ENCODE peak calls at places on chromosomes 1 and 21, in four cellular contexts. T is neural progenitor cell, G is AG10803, K is spleen. Y is an unnamed sample.

GRCh38 chr1:4467241-4467640 is 187.2 kb upstream of the AJAP1 start:
- DNase-seq in G (no peak), T (no peak), K (no peak), Y (no peak)

GRCh38 chr1:240385985-240386978 is 225.7 kb downstream of the GREM2 start:
- DNase-seq in K (no peak), T (no peak), G (peak; percentile 93), Y (no peak)

GRCh38 chr1:6811587-6811986 is 26.3 kb downstream of the CAMTA1 start:
- DNase-seq in T (no peak), G (no peak), K (no peak), Y (no peak)

GRCh38 chr1:201285846-201286245 is 2.5 kb downstream of the PKP1 start:
- DNase-seq in K (peak; percentile 8), T (no peak), G (no peak), Y (no peak)

GRCh38 chr1:9606458-9606857 is 17.7 kb downstream of the TMEM201 start:
- DNase-seq in G (no peak), K (no peak), T (no peak), Y (no peak)

GRCh38 chr1:89516055-89516454 is 8.6 kb upstream of the LRRC8B start:
- DNase-seq in T (no peak), G (peak; percentile 52), K (no peak), Y (no peak)

GRCh38 chr1:26084844-26085243 is 17.4 kb upstream of the TRIM63 start:
- DNase-seq in G (no peak), K (no peak), T (no peak), Y (no peak)

GRCh38 chr1:232328496-232329102 is 301.3 kb downstream of the SIPA1L2 start:
- DNase-seq in T (no peak), G (peak; percentile 27), K (no peak), Y (no peak)

GRCh38 chr1:53130878-53131589 is 11.4 kb downstream of the SLC1A7 start:
- DNase-seq in G (no peak), T (no peak), K (peak; percentile 21), Y (no peak)

GRCh38 chr1:67404212-67404620 is 26.0 kb downstream of the SERBP1 start:
- DNase-seq in G (peak; percentile 14), T (no peak), K (no peak), Y (no peak)

GRCh38 chr1:17121881-17122280 is 2.6 kb upstream of the PADI2 start:
- DNase-seq in G (no peak), K (peak; percentile 65), T (no peak), Y (no peak)

GRCh38 chr1:215083408-215083961 is 948 bp downstream of the KCNK2 start:
- DNase-seq in G (peak; percentile 71), T (peak; percentile 61), K (peak; percentile 58), Y (peak; percentile 59)

GRCh38 chr1:87330201-87330953 is 1.7 kb downstream of the LMO4 start:
- DNase-seq in K (peak; percentile 79), G (peak; percentile 24), T (peak; percentile 76), Y (peak; percentile 27)

GRCh38 chr1:230174041-230174440 is 107.0 kb downstream of the GALNT2 start:
- DNase-seq in K (no peak), T (no peak), G (no peak), Y (no peak)

GRCh38 chr1:47559944-47560695 is 122.3 kb downstream of the FOXD2 start:
- DNase-seq in T (no peak), K (no peak), G (no peak), Y (no peak)

GRCh38 chr1:16720403-16721223 is 19.7 kb upstream of the RNU1-4 start:
- DNase-seq in T (peak; percentile 1), G (no peak), K (peak; percentile 71), Y (no peak)

GRCh38 chr1:217138839-217139466 is 415.7 kb upstream of the ESRRG start:
- DNase-seq in G (no peak), K (no peak), T (peak; percentile 10), Y (peak; percentile 8)

GRCh38 chr1:244319283-244320132 is 132.2 kb downstream of the ADSS2 start:
- DNase-seq in T (no peak), K (no peak), G (peak; percentile 90), Y (no peak)

GRCh38 chr1:156677616-156678596 is 699 bp upstream of the NES start:
- DNase-seq in G (peak; percentile 81), T (peak; percentile 90), K (no peak), Y (peak; percentile 70)

GRCh38 chr21:45265721-45266517 is 21.8 kb downstream of the POFUT2 start:
- DNase-seq in T (no peak), G (no peak), K (peak; percentile 76), Y (no peak)

GRCh38 chr1:236394905-236395779 is 1.1 kb downstream of the EDARADD start:
- DNase-seq in K (peak; percentile 84), G (peak; percentile 11), T (peak; percentile 71), Y (peak; percentile 67)

GRCh38 chr1:47679301-47679751 is 241.5 kb downstream of the FOXD2 start:
- DNase-seq in K (no peak), G (no peak), T (no peak), Y (no peak)

GRCh38 chr21:17576080-17576835 is 36.4 kb downstream of the BTG3 start:
- DNase-seq in K (no peak), T (no peak), G (no peak), Y (no peak)

GRCh38 chr21:45542667-45543370 is 579 bp upstream of the SLC19A1 start:
- DNase-seq in G (no peak), K (peak; percentile 91), T (no peak), Y (no peak)

GRCh38 chr1:209387969-209388329 is 195.6 kb upstream of the CAMK1G start:
- DNase-seq in G (peak; percentile 66), K (no peak), T (no peak), Y (no peak)

GRCh38 chr1:45014403-45015028 is 2.5 kb downstream of the UROD start:
- DNase-seq in T (peak; percentile 88), G (peak; percentile 85), K (peak; percentile 88), Y (peak; percentile 85)

DNA sequence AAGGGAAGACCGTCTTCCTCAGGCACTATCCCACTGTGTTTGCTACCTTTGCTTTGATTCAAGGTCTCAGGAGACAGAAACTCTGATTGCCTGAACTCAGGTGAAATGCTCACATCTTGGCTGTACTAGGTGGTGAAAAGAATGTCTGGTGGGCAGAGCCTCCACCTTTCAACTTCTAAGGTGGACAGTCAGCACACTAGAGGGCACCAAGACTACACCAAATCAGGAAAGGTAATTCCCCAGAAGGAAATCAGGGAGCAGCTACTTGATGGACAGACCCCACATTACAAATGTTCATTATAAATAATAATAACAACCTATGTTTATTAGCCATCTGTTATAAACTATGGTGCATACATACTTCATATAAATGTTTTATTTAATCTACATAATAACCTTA is 220.9 kb downstream of the ATG4C start:
- DNase-seq in G (no peak), K (no peak), T (peak; percentile 53), Y (no peak)
- TF ChIP-seq CTCF in G (peak; percentile 34), K (no peak), T (peak; percentile 61), Y (peak; percentile 22)

GRCh38 chr1:161020573-161021167 is at the start of gene F11R:
- DNase-seq in G (no peak), T (peak; percentile 75), K (peak; percentile 87), Y (peak; percentile 63)
- TF ChIP-seq CTCF in G (peak; percentile 1), T (peak; percentile 28), K (peak; percentile 24), Y (no peak)

GRCh38 chr1:164240081-164240480 is 318.9 kb upstream of the PBX1 start:
- DNase-seq in T (peak; percentile 21), G (no peak), K (no peak), Y (no peak)
- TF ChIP-seq CTCF in T (peak; percentile 33), G (no peak), K (no peak), Y (no peak)

DNA sequence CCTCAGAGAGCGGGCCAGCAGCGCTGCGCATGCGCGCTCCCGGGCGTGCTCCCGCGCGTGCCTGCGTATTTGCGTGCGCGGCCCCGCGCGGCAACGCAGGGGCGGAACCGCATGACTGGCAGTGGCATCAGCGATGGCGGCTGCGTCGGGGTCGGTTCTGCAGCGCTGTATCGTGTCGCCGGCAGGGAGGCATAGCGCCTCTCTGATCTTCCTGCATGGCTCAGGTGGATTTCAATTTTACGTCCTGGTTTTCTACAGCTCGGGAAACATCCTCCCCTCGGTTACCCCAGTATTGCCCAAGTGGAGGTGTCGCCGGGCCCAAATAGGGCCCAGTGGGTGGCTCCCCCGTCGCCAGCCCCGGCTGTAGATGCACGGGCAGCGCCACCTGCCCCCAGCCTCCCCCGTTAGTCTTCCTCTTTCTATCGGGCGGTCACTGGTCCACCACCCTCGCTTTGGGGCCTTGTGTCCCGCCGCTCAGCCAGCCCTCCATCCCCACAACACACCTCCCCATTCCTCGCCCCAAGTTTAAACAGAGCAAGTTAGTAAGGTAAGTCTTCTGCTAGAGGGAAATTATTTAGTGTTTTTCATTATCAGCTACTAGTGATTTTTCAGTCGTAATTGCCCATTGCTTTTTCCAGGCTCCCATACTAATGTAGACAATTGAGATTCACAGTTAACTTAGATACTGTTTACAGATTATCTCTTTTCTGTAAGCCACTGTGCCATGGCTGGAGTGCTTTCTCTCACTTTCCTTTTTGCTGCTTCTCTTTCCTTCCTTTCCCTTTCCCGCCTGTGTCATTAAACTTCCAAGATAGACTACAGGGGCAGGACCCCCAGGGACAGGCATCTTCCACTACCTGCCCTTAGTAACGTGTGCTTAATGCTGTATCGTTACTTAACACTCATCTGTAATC is at the start of gene LYPLAL1:
- DNase-seq in G (peak; percentile 85), T (peak; percentile 94), K (peak; percentile 98), Y (peak; percentile 87)
- TF ChIP-seq CTCF in G (no peak), T (peak; percentile 32), K (no peak), Y (no peak)

GRCh38 chr1:91406773-91407389 is 2.2 kb upstream of the HFM1 start:
- DNase-seq in K (no peak), G (peak; percentile 4), T (no peak), Y (no peak)

GRCh38 chr1:91402023-91402422 is 2.6 kb downstream of the HFM1 start:
- DNase-seq in T (no peak), K (no peak), G (peak; percentile 15), Y (no peak)

GRCh38 chr1:91400133-91400725 is 4.4 kb downstream of the HFM1 start:
- DNase-seq in T (peak; percentile 10), K (no peak), G (peak; percentile 1), Y (no peak)

GRCh38 chr1:91404151-91405012 is at the start of gene HFM1:
- DNase-seq in K (peak; percentile 88), G (peak; percentile 64), T (peak; percentile 94), Y (peak; percentile 88)
- TF ChIP-seq CTCF in K (no peak), G (no peak), T (peak; percentile 24), Y (no peak)

GRCh38 chr1:54542120-54542961 is 5.7 kb upstream of the ACOT11 start:
- DNase-seq in T (peak; percentile 86), G (peak; percentile 40), K (peak; percentile 84), Y (peak; percentile 83)
- TF ChIP-seq CTCF in T (peak; percentile 35), G (no peak), K (no peak), Y (no peak)

Y was measured in nephron progenitor cell.